ENCODE peak calls at places on chromosomes 4 and X, in six cellular contexts. One of them, this sample, is unnamed. For H3K9me3, the result is how much of the 10 kb centered on the place peaks cover.

GRCh38 chr4:153014460-153014859 is 78.3 kb downstream of the FHDC1 start:
- DNase-seq in GM12878: no peak
- DNase-seq in sigmoid colon: no peak
- DNase-seq in transverse colon: no peak
- DNase-seq in K562: no peak
- DNase-seq in HCT116: no peak
- DNase-seq in this sample: no peak

GRCh38 chr4:32226201-32226600 is 1506.0 kb downstream of the PCDH7 start:
- DNase-seq in transverse colon: no peak
- DNase-seq in sigmoid colon: no peak
- DNase-seq in K562: no peak
- DNase-seq in HCT116: peak
- DNase-seq in GM12878: no peak
- DNase-seq in this sample: no peak

GRCh38 chr4:53132117-53132889 is 233.6 kb downstream of the SCFD2 start:
- DNase-seq in transverse colon: no peak
- DNase-seq in GM12878: no peak
- DNase-seq in sigmoid colon: no peak
- DNase-seq in K562: no peak
- DNase-seq in HCT116: no peak
- DNase-seq in this sample: no peak

GRCh38 chrX:34859191-34859590 is 83.4 kb upstream of the FAM47B start:
- DNase-seq in transverse colon: no peak
- DNase-seq in K562: no peak
- DNase-seq in GM12878: no peak
- DNase-seq in sigmoid colon: no peak
- DNase-seq in HCT116: no peak
- DNase-seq in this sample: no peak

GRCh38 chrX:84729809-84730208 is 227.6 kb upstream of the HDX start:
- DNase-seq in sigmoid colon: peak
- DNase-seq in GM12878: peak
- DNase-seq in transverse colon: no peak
- DNase-seq in K562: peak
- DNase-seq in HCT116: no peak
- DNase-seq in this sample: no peak

GRCh38 chr4:7970031-7970946 is 30.6 kb upstream of the AFAP1 start:
- DNase-seq in transverse colon: peak
- DNase-seq in GM12878: no peak
- DNase-seq in K562: no peak
- DNase-seq in HCT116: no peak
- DNase-seq in sigmoid colon: no peak
- DNase-seq in this sample: peak

GRCh38 chr4:108337923-108338322 is 169.2 kb upstream of the LEF1 start:
- DNase-seq in sigmoid colon: no peak
- DNase-seq in HCT116: no peak
- DNase-seq in transverse colon: no peak
- DNase-seq in K562: no peak
- DNase-seq in GM12878: no peak
- DNase-seq in this sample: no peak

GRCh38 chr4:77045490-77045889 is 30.3 kb downstream of the CCNI start:
- DNase-seq in HCT116: no peak
- DNase-seq in K562: no peak
- DNase-seq in transverse colon: no peak
- DNase-seq in sigmoid colon: no peak
- DNase-seq in GM12878: no peak
- DNase-seq in this sample: no peak

GRCh38 chrX:115023139-115023538 is 5.7 kb upstream of the IL13RA2 start:
- DNase-seq in HCT116: peak
- DNase-seq in sigmoid colon: no peak
- DNase-seq in transverse colon: no peak
- DNase-seq in K562: no peak
- DNase-seq in GM12878: no peak
- DNase-seq in this sample: no peak

GRCh38 chrX:132631579-132632232 is 142.9 kb upstream of the MBNL3 start:
- DNase-seq in K562: peak
- DNase-seq in HCT116: no peak
- DNase-seq in transverse colon: no peak
- DNase-seq in sigmoid colon: no peak
- DNase-seq in GM12878: no peak
- DNase-seq in this sample: no peak

GRCh38 chr4:104395219-104395618 is 99.5 kb downstream of the CXXC4 start:
- DNase-seq in GM12878: no peak
- DNase-seq in sigmoid colon: no peak
- DNase-seq in transverse colon: no peak
- DNase-seq in K562: no peak
- DNase-seq in HCT116: no peak
- DNase-seq in this sample: no peak

GRCh38 chrX:23276475-23276874 is 58.2 kb upstream of the PTCHD1 start:
- DNase-seq in transverse colon: no peak
- DNase-seq in K562: no peak
- DNase-seq in GM12878: no peak
- DNase-seq in HCT116: no peak
- DNase-seq in sigmoid colon: no peak
- DNase-seq in this sample: no peak

GRCh38 chrX:79366888-79367749 is at the start of gene ITM2A:
- DNase-seq in sigmoid colon: peak
- DNase-seq in GM12878: no peak
- DNase-seq in transverse colon: peak
- DNase-seq in K562: peak
- DNase-seq in HCT116: no peak
- DNase-seq in this sample: peak

GRCh38 chr4:2416564-2417195 is 1.8 kb downstream of the ZFYVE28 start:
- DNase-seq in sigmoid colon: no peak
- DNase-seq in HCT116: no peak
- DNase-seq in transverse colon: peak
- DNase-seq in K562: peak
- DNase-seq in GM12878: no peak
- DNase-seq in this sample: peak

GRCh38 chr4:42816189-42816588 is 76.3 kb upstream of the GRXCR1 start:
- DNase-seq in sigmoid colon: no peak
- DNase-seq in K562: no peak
- DNase-seq in GM12878: no peak
- DNase-seq in transverse colon: no peak
- DNase-seq in HCT116: no peak
- DNase-seq in this sample: peak

GRCh38 chr4:102338405-102338804 is 6.9 kb downstream of the SLC39A8 start:
- DNase-seq in HCT116: no peak
- DNase-seq in K562: no peak
- DNase-seq in sigmoid colon: no peak
- DNase-seq in GM12878: no peak
- DNase-seq in transverse colon: no peak
- DNase-seq in this sample: no peak

GRCh38 chr4:2304877-2305561 is 43.1 kb upstream of the MXD4 start:
- DNase-seq in sigmoid colon: peak
- DNase-seq in GM12878: no peak
- DNase-seq in K562: no peak
- DNase-seq in HCT116: no peak
- DNase-seq in transverse colon: no peak
- DNase-seq in this sample: peak

GRCh38 chr4:176844448-176844847 is 51.7 kb upstream of the VEGFC start:
- DNase-seq in transverse colon: no peak
- DNase-seq in HCT116: no peak
- DNase-seq in K562: no peak
- DNase-seq in GM12878: no peak
- DNase-seq in sigmoid colon: no peak
- DNase-seq in this sample: no peak

GRCh38 chr4:173171098-173171497 is 2.5 kb downstream of the GALNT7 start:
- DNase-seq in transverse colon: no peak
- DNase-seq in sigmoid colon: no peak
- DNase-seq in GM12878: no peak
- DNase-seq in K562: peak
- DNase-seq in HCT116: no peak
- DNase-seq in this sample: no peak

GRCh38 chrX:126820700-126821420 is 1.3 kb downstream of the PRR32 start:
- DNase-seq in K562: no peak
- DNase-seq in transverse colon: no peak
- DNase-seq in sigmoid colon: no peak
- DNase-seq in HCT116: no peak
- DNase-seq in GM12878: no peak
- DNase-seq in this sample: no peak

GRCh38 chrX:24426340-24426913 is 38.7 kb upstream of the PDK3 start:
- DNase-seq in HCT116: no peak
- DNase-seq in GM12878: no peak
- DNase-seq in sigmoid colon: no peak
- DNase-seq in transverse colon: no peak
- DNase-seq in K562: peak
- DNase-seq in this sample: no peak

GRCh38 chrX:14095702-14096101 is 66.0 kb upstream of the GEMIN8 start:
- DNase-seq in HCT116: peak
- DNase-seq in K562: peak
- DNase-seq in sigmoid colon: no peak
- DNase-seq in transverse colon: peak
- DNase-seq in GM12878: peak
- DNase-seq in this sample: peak

GRCh38 chrX:3806630-3807029 is 93.2 kb upstream of the PRKX start:
- DNase-seq in transverse colon: no peak
- DNase-seq in sigmoid colon: no peak
- DNase-seq in GM12878: no peak
- DNase-seq in K562: no peak
- DNase-seq in HCT116: no peak
- DNase-seq in this sample: no peak

GRCh38 chr4:145840162-145840768 is 98.4 kb downstream of the ZNF827 start:
- DNase-seq in HCT116: peak
- DNase-seq in GM12878: peak
- DNase-seq in sigmoid colon: no peak
- DNase-seq in transverse colon: no peak
- DNase-seq in K562: peak
- DNase-seq in this sample: no peak

GRCh38 chrX:124263743-124264142 is 68.7 kb upstream of the TEX13D start:
- DNase-seq in transverse colon: no peak
- DNase-seq in HCT116: no peak
- DNase-seq in sigmoid colon: no peak
- DNase-seq in K562: no peak
- DNase-seq in GM12878: no peak
- DNase-seq in this sample: no peak

GRCh38 chr4:60002603-60003325 is 1197.4 kb upstream of the ADGRL3 start:
- DNase-seq in HCT116: no peak
- DNase-seq in sigmoid colon: no peak
- DNase-seq in transverse colon: no peak
- DNase-seq in GM12878: no peak
- DNase-seq in K562: no peak
- DNase-seq in this sample: no peak
- TF ChIP-seq POLR2AphosphoS5 in HCT116: no peak
- TF ChIP-seq POLR2AphosphoS5 in sigmoid colon: no peak
- TF ChIP-seq POLR2AphosphoS5 in transverse colon: no peak
- TF ChIP-seq POLR2AphosphoS5 in GM12878: no peak
- TF ChIP-seq POLR2AphosphoS5 in K562: no peak
- TF ChIP-seq POLR2AphosphoS5 in this sample: no peak

GRCh38 chr4:124833831-124834505 is 121.4 kb upstream of the ANKRD50 start:
- DNase-seq in sigmoid colon: no peak
- DNase-seq in transverse colon: no peak
- DNase-seq in GM12878: no peak
- DNase-seq in K562: no peak
- DNase-seq in HCT116: no peak
- DNase-seq in this sample: no peak

GRCh38 chr4:124839786-124840390 is 127.4 kb upstream of the ANKRD50 start:
- DNase-seq in K562: no peak
- DNase-seq in transverse colon: no peak
- DNase-seq in GM12878: no peak
- DNase-seq in HCT116: peak
- DNase-seq in sigmoid colon: no peak
- DNase-seq in this sample: no peak
- H3K9me3 ChIP-seq in K562: under half
- H3K9me3 ChIP-seq in transverse colon: under half
- H3K9me3 ChIP-seq in GM12878: under half
- H3K9me3 ChIP-seq in HCT116: under half
- H3K9me3 ChIP-seq in sigmoid colon: under half
- H3K9me3 ChIP-seq in this sample: under half

GRCh38 chr4:73726000-73726399 is 14.4 kb upstream of the CXCL8 start:
- DNase-seq in sigmoid colon: no peak
- DNase-seq in HCT116: peak
- DNase-seq in GM12878: no peak
- DNase-seq in K562: no peak
- DNase-seq in transverse colon: no peak
- DNase-seq in this sample: no peak
- TF ChIP-seq POLR2AphosphoS5 in sigmoid colon: peak
- TF ChIP-seq POLR2AphosphoS5 in HCT116: no peak
- TF ChIP-seq POLR2AphosphoS5 in GM12878: no peak
- TF ChIP-seq POLR2AphosphoS5 in K562: no peak
- TF ChIP-seq POLR2AphosphoS5 in transverse colon: no peak
- TF ChIP-seq POLR2AphosphoS5 in this sample: no peak

GRCh38 chr4:19262467-19262866 is 989.2 kb upstream of the SLIT2 start:
- DNase-seq in sigmoid colon: no peak
- DNase-seq in K562: no peak
- DNase-seq in HCT116: no peak
- DNase-seq in transverse colon: no peak
- DNase-seq in GM12878: no peak
- DNase-seq in this sample: no peak

GRCh38 chr4:19266566-19266965 is 985.1 kb upstream of the SLIT2 start:
- DNase-seq in sigmoid colon: no peak
- DNase-seq in transverse colon: no peak
- DNase-seq in GM12878: no peak
- DNase-seq in K562: no peak
- DNase-seq in HCT116: no peak
- DNase-seq in this sample: no peak
- H3K9me3 ChIP-seq in sigmoid colon: under half
- H3K9me3 ChIP-seq in transverse colon: under half
- H3K9me3 ChIP-seq in GM12878: under half
- H3K9me3 ChIP-seq in K562: under half
- H3K9me3 ChIP-seq in HCT116: under half
- H3K9me3 ChIP-seq in this sample: under half